ENCODE peak calls at places on chromosomes 13 and 19, in four cellular contexts. One of them, this sample, is unnamed.

GRCh38 chr13:30696278-30697176 is 38.8 kb upstream of the ALOX5AP start:
- DNase-seq in neural progenitor cell: no peak
- DNase-seq in HCT116: no peak
- DNase-seq in GM23248: peak; percentile 47
- DNase-seq in this sample: peak; percentile 55

GRCh38 chr19:3656073-3656746 is 29.6 kb upstream of the CACTIN start:
- DNase-seq in neural progenitor cell: no peak
- DNase-seq in HCT116: no peak
- DNase-seq in GM23248: peak; percentile 36
- DNase-seq in this sample: no peak

GRCh38 chr13:39144941-39145533 is 106.8 kb downstream of the NHLRC3 start:
- DNase-seq in neural progenitor cell: peak; percentile 82
- DNase-seq in HCT116: peak; percentile 41
- DNase-seq in GM23248: peak; percentile 79
- DNase-seq in this sample: peak; percentile 7

GRCh38 chr19:40517248-40517647 is 50.4 kb downstream of the SPTBN4 start:
- DNase-seq in neural progenitor cell: no peak
- DNase-seq in HCT116: no peak
- DNase-seq in GM23248: no peak
- DNase-seq in this sample: no peak

GRCh38 chr19:42653841-42654240 is 59.1 kb upstream of the CEACAM8 start:
- DNase-seq in neural progenitor cell: no peak
- DNase-seq in HCT116: no peak
- DNase-seq in GM23248: no peak
- DNase-seq in this sample: no peak

GRCh38 chr13:69999875-70000274 is 107.8 kb upstream of the ATXN8OS start:
- DNase-seq in neural progenitor cell: no peak
- DNase-seq in HCT116: no peak
- DNase-seq in GM23248: no peak
- DNase-seq in this sample: no peak

GRCh38 chr13:80359459-80360297 is 18.8 kb upstream of the SPRY2 start:
- DNase-seq in neural progenitor cell: peak; percentile 95
- DNase-seq in HCT116: no peak
- DNase-seq in GM23248: no peak
- DNase-seq in this sample: no peak

GRCh38 chr13:50712469-50712868 is 131.0 kb downstream of the DLEU7 start:
- DNase-seq in neural progenitor cell: no peak
- DNase-seq in HCT116: no peak
- DNase-seq in GM23248: no peak
- DNase-seq in this sample: no peak

GRCh38 chr19:5369962-5370367 is 29.4 kb upstream of the PTPRS start:
- DNase-seq in neural progenitor cell: peak; percentile 73
- DNase-seq in HCT116: no peak
- DNase-seq in GM23248: peak; percentile 46
- DNase-seq in this sample: peak; percentile 34

GRCh38 chr13:44040070-44040753 is 160.5 kb downstream of the LACC1 start:
- DNase-seq in neural progenitor cell: no peak
- DNase-seq in HCT116: no peak
- DNase-seq in GM23248: peak; percentile 63
- DNase-seq in this sample: no peak

GRCh38 chr13:106527806-106528205 is 7.7 kb downstream of the EFNB2 start:
- DNase-seq in neural progenitor cell: no peak
- DNase-seq in HCT116: no peak
- DNase-seq in GM23248: no peak
- DNase-seq in this sample: no peak

GRCh38 chr13:109697936-109698335 is 88.4 kb downstream of the IRS2 start:
- DNase-seq in neural progenitor cell: no peak
- DNase-seq in HCT116: no peak
- DNase-seq in GM23248: no peak
- DNase-seq in this sample: no peak

GRCh38 chr13:96575423-96576320 is 418.6 kb downstream of the OXGR1 start:
- DNase-seq in neural progenitor cell: no peak
- DNase-seq in HCT116: no peak
- DNase-seq in GM23248: peak; percentile 6
- DNase-seq in this sample: no peak

GRCh38 chr19:50565984-50566903 is 2.0 kb downstream of the LRRC4B start:
- DNase-seq in neural progenitor cell: peak; percentile 74
- DNase-seq in HCT116: no peak
- DNase-seq in GM23248: no peak
- DNase-seq in this sample: no peak

GRCh38 chr13:80901111-80902014 is 560.4 kb upstream of the SPRY2 start:
- DNase-seq in neural progenitor cell: no peak
- DNase-seq in HCT116: no peak
- DNase-seq in GM23248: no peak
- DNase-seq in this sample: no peak

GRCh38 chr19:35911790-35912189 is 3.7 kb upstream of the TYROBP start:
- DNase-seq in neural progenitor cell: no peak
- DNase-seq in HCT116: peak; percentile 38
- DNase-seq in GM23248: peak; percentile 33
- DNase-seq in this sample: no peak

GRCh38 chr19:41969196-41969595 is 10.1 kb upstream of the RABAC1 start:
- DNase-seq in neural progenitor cell: no peak
- DNase-seq in HCT116: no peak
- DNase-seq in GM23248: no peak
- DNase-seq in this sample: no peak

GRCh38 chr19:35565016-35565856 is 1.8 kb upstream of the ATP4A start:
- DNase-seq in neural progenitor cell: no peak
- DNase-seq in HCT116: no peak
- DNase-seq in GM23248: no peak
- DNase-seq in this sample: no peak

GRCh38 chr13:59658027-59658735 is 505.5 kb downstream of the DIAPH3 start:
- DNase-seq in neural progenitor cell: peak; percentile 41
- DNase-seq in HCT116: no peak
- DNase-seq in GM23248: no peak
- DNase-seq in this sample: no peak

GRCh38 chr13:46665630-46666482 is 112.9 kb downstream of the LRCH1 start:
- DNase-seq in neural progenitor cell: no peak
- DNase-seq in HCT116: no peak
- DNase-seq in GM23248: no peak
- DNase-seq in this sample: no peak

GRCh38 chr19:17796838-17797168 is 1.9 kb downstream of the B3GNT3 start:
- DNase-seq in neural progenitor cell: peak; percentile 0
- DNase-seq in HCT116: no peak
- DNase-seq in GM23248: no peak
- DNase-seq in this sample: no peak

GRCh38 chr19:17796013-17796837 is 1.3 kb downstream of the B3GNT3 start:
- DNase-seq in neural progenitor cell: peak; percentile 1
- DNase-seq in HCT116: peak; percentile 33
- DNase-seq in GM23248: no peak
- DNase-seq in this sample: no peak

GRCh38 chr19:17794731-17795494 is at the start of gene B3GNT3:
- DNase-seq in neural progenitor cell: peak; percentile 44
- DNase-seq in HCT116: peak; percentile 83
- DNase-seq in GM23248: peak; percentile 37
- DNase-seq in this sample: no peak

GRCh38 chr19:17794412-17794730 is 567 bp upstream of the B3GNT3 start:
- DNase-seq in neural progenitor cell: peak; percentile 7
- DNase-seq in HCT116: no peak
- DNase-seq in GM23248: no peak
- DNase-seq in this sample: no peak

DNA sequence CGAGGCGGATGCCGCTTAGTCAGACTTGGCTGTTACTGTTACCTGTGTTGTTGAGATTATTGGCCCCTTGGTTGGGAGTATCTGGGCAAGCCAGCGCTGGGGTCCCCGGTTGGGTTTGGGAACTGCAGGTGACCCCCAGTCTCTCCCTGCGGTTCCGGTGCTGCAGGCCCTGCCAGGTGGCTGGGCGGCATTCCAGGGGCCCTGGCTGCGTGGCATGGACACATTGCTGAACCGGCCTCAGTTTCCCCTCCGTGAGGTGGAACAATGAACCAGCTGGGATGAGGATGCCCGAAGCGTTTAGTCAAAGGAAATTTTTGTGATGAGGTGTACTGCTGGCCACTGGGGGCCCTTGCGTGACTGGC is 538 bp downstream of the B3GNT3 start:
- DNase-seq in neural progenitor cell: no peak
- DNase-seq in HCT116: no peak
- DNase-seq in GM23248: no peak
- DNase-seq in this sample: no peak
- TF ChIP-seq EZH2phosphoT487 in neural progenitor cell: peak; percentile 22
- TF ChIP-seq EZH2phosphoT487 in HCT116: no peak
- TF ChIP-seq EZH2phosphoT487 in GM23248: no peak
- TF ChIP-seq EZH2phosphoT487 in this sample: no peak

GRCh38 chr19:49085868-49086232 is 599 bp downstream of the SNRNP70 start:
- DNase-seq in neural progenitor cell: no peak
- DNase-seq in HCT116: no peak
- DNase-seq in GM23248: peak; percentile 36
- DNase-seq in this sample: no peak
- H2AFZ ChIP-seq in neural progenitor cell: peak overlapping the region; percentile 83
- H2AFZ ChIP-seq in HCT116: no peak overlapping the region
- H2AFZ ChIP-seq in GM23248: peak overlapping the region; percentile 57
- H2AFZ ChIP-seq in this sample: peak overlapping the region; percentile 99

DNA sequence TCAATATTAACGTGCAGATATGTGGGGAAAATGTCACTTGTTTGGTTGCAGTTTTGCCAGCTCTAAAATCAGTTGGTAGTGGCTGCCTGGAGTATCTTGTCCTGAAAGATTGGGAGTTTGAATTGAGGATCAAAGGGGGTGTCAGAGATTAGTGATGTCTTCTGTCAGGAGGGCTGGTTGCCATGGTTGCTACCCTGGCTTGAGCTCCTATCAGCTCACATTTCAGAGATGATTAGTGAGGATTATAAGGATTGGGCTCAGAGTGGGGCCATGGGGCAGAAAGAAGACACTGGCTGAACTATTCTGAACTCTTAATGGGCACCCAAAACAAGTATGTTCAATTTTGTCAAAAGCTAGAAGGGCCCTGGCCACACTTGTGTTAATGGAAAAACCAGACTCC is 95.5 kb upstream of the RNF113B start:
- DNase-seq in neural progenitor cell: peak; percentile 91
- DNase-seq in HCT116: no peak
- DNase-seq in GM23248: no peak
- DNase-seq in this sample: no peak
- H3K9ac ChIP-seq in neural progenitor cell: no peak overlapping the region
- H3K9ac ChIP-seq in HCT116: no peak overlapping the region
- H3K9ac ChIP-seq in GM23248: no peak overlapping the region
- H3K9ac ChIP-seq in this sample: no peak overlapping the region

GRCh38 chr19:44851427-44851826 is 5.3 kb downstream of the NECTIN2 start:
- DNase-seq in neural progenitor cell: no peak
- DNase-seq in HCT116: no peak
- DNase-seq in GM23248: no peak
- DNase-seq in this sample: no peak
- TF ChIP-seq EZH2phosphoT487 in neural progenitor cell: no peak
- TF ChIP-seq EZH2phosphoT487 in HCT116: no peak
- TF ChIP-seq EZH2phosphoT487 in GM23248: no peak
- TF ChIP-seq EZH2phosphoT487 in this sample: no peak

DNA sequence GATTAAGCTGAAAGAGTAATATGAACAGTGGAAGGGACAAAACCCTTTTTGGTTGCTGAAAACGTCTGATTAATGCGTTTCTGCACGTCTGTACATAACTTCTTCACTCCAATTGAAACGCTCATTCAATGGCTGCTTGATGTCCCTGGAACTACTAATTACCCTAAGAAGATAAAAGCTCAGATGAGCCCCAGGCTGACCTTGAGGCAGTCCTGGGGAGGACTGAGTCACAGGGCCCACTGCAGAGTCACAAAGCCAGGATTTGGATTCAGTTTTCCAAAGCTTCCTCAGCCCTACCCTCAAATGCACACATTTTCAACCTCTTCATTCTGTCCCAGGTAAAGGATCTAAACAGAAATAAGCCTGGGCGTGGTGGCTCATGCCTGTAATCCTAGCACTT is 75.0 kb upstream of the FLT1 start:
- DNase-seq in neural progenitor cell: no peak
- DNase-seq in HCT116: no peak
- DNase-seq in GM23248: no peak
- DNase-seq in this sample: no peak
- H2AFZ ChIP-seq in neural progenitor cell: no peak overlapping the region
- H2AFZ ChIP-seq in HCT116: no peak overlapping the region
- H2AFZ ChIP-seq in GM23248: no peak overlapping the region
- H2AFZ ChIP-seq in this sample: no peak overlapping the region

This sample was measured in MM.1S.